ENCODE peak calls at places on chromosomes 4 and X, in seven cellular contexts. F is heart right ventricle, Q is right lobe of liver, T is epithelial cell of esophagus, P is small intestine, D is brain microvascular endothelial cell, O is mucosa of descending colon. B is an unnamed sample.

GRCh38 chrX:17459596-17459995 is 84.6 kb downstream of the NHS start:
- DNase-seq in T (peak; percentile 58), O (no peak), D (peak; percentile 27), P (no peak), F (no peak), Q (no peak), B (no peak)

GRCh38 chr4:105909699-105910340 is 14.5 kb downstream of the NPNT start:
- DNase-seq in Q (no peak), D (no peak), O (no peak), T (peak; percentile 94), F (no peak), P (peak; percentile 79), B (no peak)

GRCh38 chrX:25344191-25344936 is 328.6 kb upstream of the ARX start:
- DNase-seq in F (no peak), O (no peak), P (no peak), D (no peak), T (peak; percentile 53), Q (no peak), B (no peak)

GRCh38 chrX:101229155-101229554 is 9.6 kb downstream of the DRP2 start:
- DNase-seq in F (no peak), T (peak; percentile 31), D (peak; percentile 63), P (no peak), O (no peak), Q (no peak), B (no peak)

GRCh38 chr4:37803348-37803973 is 23.0 kb upstream of the PGM2 start:
- DNase-seq in Q (no peak), P (peak; percentile 57), F (peak; percentile 32), T (peak; percentile 65), O (no peak), D (no peak), B (no peak)

GRCh38 chr4:156634612-156635011 is 337.0 kb downstream of the PDGFC start:
- DNase-seq in Q (no peak), D (peak; percentile 41), T (no peak), P (no peak), O (no peak), F (no peak), B (no peak)

GRCh38 chr4:102527695-102528094 is 26.5 kb downstream of the NFKB1 start:
- DNase-seq in F (no peak), Q (no peak), O (no peak), P (no peak), D (no peak), T (no peak), B (no peak)

GRCh38 chr4:89358935-89359364 is 51.4 kb upstream of the GPRIN3 start:
- DNase-seq in F (no peak), P (peak; percentile 24), D (no peak), O (no peak), T (no peak), Q (no peak), B (no peak)

GRCh38 chr4:111761531-111761930 is 383.7 kb upstream of the FAM241A start:
- DNase-seq in O (no peak), P (no peak), T (no peak), D (no peak), F (no peak), Q (no peak), B (no peak)

DNA sequence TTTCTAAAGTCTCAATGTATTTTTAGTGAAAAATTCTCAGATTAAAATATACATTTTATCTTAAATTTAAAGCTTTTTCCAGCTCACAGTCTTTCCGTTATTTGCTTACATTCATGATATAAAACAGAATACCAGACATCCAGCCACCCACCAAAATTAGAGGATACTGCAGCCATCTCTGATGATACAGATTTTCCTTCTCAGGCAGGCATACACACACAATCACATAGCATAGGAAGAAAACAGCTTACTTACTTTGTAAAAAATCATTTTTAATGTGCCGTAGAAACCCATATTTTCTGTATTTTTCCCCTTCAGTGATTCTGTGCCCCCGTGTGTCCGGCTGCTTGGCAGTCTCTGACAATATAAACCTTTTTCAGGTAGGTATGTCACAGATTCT is 183.7 kb downstream of the FBXW7 start:
- DNase-seq in F (no peak), Q (no peak), P (no peak), O (no peak), T (no peak), D (no peak), B (no peak)
- H3K4me3 ChIP-seq in F (peak overlapping the region; percentile 60), Q (no peak overlapping the region), P (no peak overlapping the region), O (no peak overlapping the region), T (peak overlapping the region; percentile 86), D (peak overlapping the region; percentile 56), B (peak overlapping the region; percentile 82)

GRCh38 chr4:144711685-144712456 is 65.9 kb downstream of the HHIP start:
- DNase-seq in Q (no peak), D (no peak), O (no peak), P (no peak), T (no peak), F (no peak), B (no peak)
- H3K4me3 ChIP-seq in Q (no peak overlapping the region), D (no peak overlapping the region), O (no peak overlapping the region), P (no peak overlapping the region), T (no peak overlapping the region), F (no peak overlapping the region), B (no peak overlapping the region)

GRCh38 chr4:165874072-165874798 is 1.2 kb downstream of the TLL1 start:
- DNase-seq in T (peak; percentile 36), O (no peak), D (no peak), Q (no peak), F (peak; percentile 7), P (peak; percentile 15), B (no peak)

GRCh38 chr4:165872443-165873297 is at the start of gene TLL1:
- DNase-seq in Q (peak; percentile 33), T (peak; percentile 48), P (peak; percentile 49), O (no peak), F (peak; percentile 29), D (no peak), B (no peak)

GRCh38 chr4:165875446-165875845 is 2.4 kb downstream of the TLL1 start:
- DNase-seq in F (no peak), D (no peak), Q (no peak), T (no peak), O (no peak), P (no peak), B (no peak)

GRCh38 chr4:165873298-165874071 is 448 bp downstream of the TLL1 start:
- DNase-seq in O (peak; percentile 24), T (peak; percentile 50), P (peak; percentile 40), D (no peak), F (peak; percentile 13), Q (peak; percentile 46), B (peak; percentile 80)

DNA sequence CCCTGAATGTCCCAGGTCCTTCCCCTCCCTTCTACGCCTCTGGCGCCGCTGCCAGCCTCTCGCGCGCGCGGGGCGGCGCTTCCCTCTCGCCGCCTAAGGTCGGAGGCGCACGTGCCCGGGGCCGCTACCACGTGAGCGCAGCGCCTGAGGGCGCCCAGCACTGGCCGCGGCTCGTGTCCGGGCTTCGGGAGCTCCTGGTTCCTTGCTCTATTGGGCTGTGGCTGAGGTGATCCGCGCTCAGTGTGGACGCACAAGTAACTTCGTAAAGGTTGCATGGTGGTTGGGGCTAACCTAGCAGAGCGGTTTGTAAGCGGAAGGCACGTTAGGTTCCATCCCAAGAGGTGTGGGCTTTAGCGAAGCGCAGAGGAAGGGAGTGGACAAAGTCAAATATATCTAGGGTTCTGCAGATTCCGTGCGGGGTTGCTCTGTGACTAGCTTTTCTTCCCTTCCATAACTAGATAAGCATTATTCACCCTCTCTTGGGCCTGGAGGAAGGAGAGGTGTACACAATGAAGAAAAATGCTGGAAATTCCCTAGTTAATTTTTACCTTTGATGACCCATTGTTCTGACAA is 1.8 kb downstream of the TLL1 start:
- DNase-seq in O (peak; percentile 24), Q (peak; percentile 48), F (peak; percentile 25), P (peak; percentile 53), D (no peak), T (peak; percentile 41), B (no peak)
- H3K4me3 ChIP-seq in O (no peak overlapping the region), Q (no peak overlapping the region), F (peak overlapping the region; percentile 67), P (no peak overlapping the region), D (peak overlapping the region; percentile 62), T (peak overlapping the region; percentile 68), B (no peak overlapping the region)

DNA sequence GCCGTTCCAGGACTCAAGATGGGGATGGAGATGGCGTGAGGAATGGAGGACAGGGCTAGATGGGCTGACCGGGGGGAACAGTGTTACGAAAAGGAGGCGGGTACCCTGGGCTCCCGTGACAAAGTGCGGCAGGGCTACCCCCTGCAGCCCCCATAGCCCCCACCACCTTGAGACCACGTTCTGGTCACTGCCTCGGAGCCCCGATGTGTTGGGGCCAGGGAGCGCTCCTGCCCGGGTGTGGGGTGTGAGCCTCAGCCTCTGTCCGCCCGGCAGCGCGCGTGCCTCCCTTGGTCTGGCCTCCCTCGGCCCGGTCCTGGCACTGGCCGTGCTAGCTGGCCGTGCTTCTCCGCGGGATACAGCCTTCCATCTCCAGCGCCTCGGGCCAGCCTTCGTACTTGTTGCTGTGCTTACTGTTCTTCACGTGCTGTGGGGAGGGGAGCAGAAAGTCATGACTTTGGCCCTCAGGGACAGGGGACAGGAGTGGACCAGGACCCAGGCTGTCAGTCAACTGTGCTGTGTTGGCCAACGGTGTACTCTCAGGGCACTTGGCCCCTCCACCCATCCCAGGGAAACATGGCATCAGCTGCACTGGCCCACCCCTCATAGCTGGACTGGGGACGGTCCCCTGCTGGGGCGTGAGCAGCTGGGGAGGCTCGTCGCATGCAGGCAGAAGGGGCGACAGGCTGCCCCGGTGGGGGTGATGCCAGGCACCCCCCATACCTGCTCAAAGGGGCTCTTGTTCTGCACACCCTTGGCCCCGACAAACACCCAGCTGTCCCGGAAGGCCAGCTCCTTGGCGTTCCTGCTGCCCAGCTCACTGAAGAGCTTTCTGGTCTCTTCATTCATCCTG is 9.3 kb downstream of the FAM3A start:
- DNase-seq in F (no peak), O (no peak), P (no peak), D (no peak), Q (no peak), T (no peak), B (no peak)
- H3K4me3 ChIP-seq in F (no peak overlapping the region), O (no peak overlapping the region), P (no peak overlapping the region), D (no peak overlapping the region), Q (no peak overlapping the region), T (no peak overlapping the region), B (no peak overlapping the region)

GRCh38 chrX:2498781-2499302 is 1.9 kb downstream of the DHRSX start:
- DNase-seq in D (peak; percentile 11), F (peak; percentile 41), Q (no peak), O (peak; percentile 58), T (peak; percentile 28), P (peak; percentile 62), B (no peak)
- H3K4me3 ChIP-seq in D (peak overlapping the region; percentile 72), F (peak overlapping the region; percentile 89), Q (peak overlapping the region; percentile 84), O (no peak overlapping the region), T (peak overlapping the region; percentile 9), P (no peak overlapping the region), B (peak overlapping the region; percentile 11)

GRCh38 chr4:1577818-1578217 is 106.3 kb downstream of the FAM53A start:
- DNase-seq in Q (no peak), F (no peak), O (peak; percentile 17), D (no peak), T (no peak), P (no peak), B (peak; percentile 21)
- H3K4me3 ChIP-seq in Q (no peak overlapping the region), F (no peak overlapping the region), O (no peak overlapping the region), D (no peak overlapping the region), T (no peak overlapping the region), P (no peak overlapping the region), B (no peak overlapping the region)